ENCODE peak calls at places on chromosomes 3 and 15, in six cellular contexts. A, X, N, M, K and C are unnamed samples.
A peak's percentile ranks its signal among the peaks of the same experiment; 100 is the strongest.

GRCh38 chr3:16323737-16324136 is 58.7 kb downstream of the OXNAD1 start:
- DNase-seq in A (no peak), X (no peak), N (no peak), M (no peak), K (no peak), C (no peak)

GRCh38 chr3:148730676-148731075 is 33.0 kb downstream of the AGTR1 start:
- DNase-seq in A (no peak), X (no peak), N (no peak), M (no peak), K (no peak), C (no peak)

GRCh38 chr3:86562095-86562494 is 428.9 kb downstream of the VGLL3 start:
- DNase-seq in A (no peak), X (no peak), N (no peak), M (no peak), K (no peak), C (no peak)

GRCh38 chr3:112579232-112579631 is 17.4 kb downstream of the SLC35A5 start:
- DNase-seq in A (no peak), X (no peak), N (no peak), M (no peak), K (no peak), C (no peak)

GRCh38 chr15:36585774-36586173 is 6.3 kb downstream of the CDIN1 start:
- DNase-seq in A (no peak), X (no peak), N (no peak), M (no peak), K (no peak), C (no peak)

GRCh38 chr15:80803580-80804525 is 24.7 kb downstream of the CEMIP start:
- DNase-seq in A (no peak), X (no peak), N (no peak), M (no peak), K (no peak), C (no peak)

GRCh38 chr15:76973362-76973743 is 21.6 kb upstream of the PSTPIP1 start:
- DNase-seq in A (peak; percentile 76), X (no peak), N (no peak), M (peak; percentile 43), K (peak; percentile 59), C (no peak)

GRCh38 chr15:87031545-87032230 is 952.0 kb downstream of the AGBL1 start:
- DNase-seq in A (no peak), X (no peak), N (no peak), M (no peak), K (no peak), C (no peak)

GRCh38 chr15:100766225-100767001 is 113.2 kb upstream of the ALDH1A3 start:
- DNase-seq in A (no peak), X (peak; percentile 63), N (no peak), M (no peak), K (no peak), C (no peak)

GRCh38 chr3:11238880-11239279 is 33.3 kb upstream of the ATG7 start:
- DNase-seq in A (no peak), X (peak; percentile 77), N (no peak), M (no peak), K (no peak), C (no peak)

GRCh38 chr3:11327619-11328018 is 55.4 kb downstream of the ATG7 start:
- DNase-seq in A (no peak), X (no peak), N (no peak), M (no peak), K (no peak), C (no peak)

GRCh38 chr15:99333413-99333812 is 82.1 kb downstream of the LRRC28 start:
- DNase-seq in A (no peak), X (no peak), N (no peak), M (no peak), K (no peak), C (no peak)

GRCh38 chr3:126999383-126999782 is 16.5 kb downstream of the PLXNA1 start:
- DNase-seq in A (no peak), X (no peak), N (no peak), M (no peak), K (peak; percentile 72), C (no peak)

GRCh38 chr15:25185791-25186190 is 231.0 kb downstream of the SNRPN start:
- DNase-seq in A (no peak), X (no peak), N (no peak), M (no peak), K (no peak), C (no peak)

GRCh38 chr15:85531083-85531482 is 150.7 kb downstream of the AKAP13 start:
- DNase-seq in A (no peak), X (no peak), N (no peak), M (no peak), K (no peak), C (no peak)

GRCh38 chr3:28294667-28295413 is 53.4 kb downstream of the CMC1 start:
- DNase-seq in A (peak; percentile 9), X (no peak), N (no peak), M (no peak), K (no peak), C (no peak)

GRCh38 chr3:151328298-151329036 is 882 bp downstream of the P2RY13 start:
- DNase-seq in A (no peak), X (no peak), N (no peak), M (no peak), K (no peak), C (no peak)

GRCh38 chr3:46923559-46924350 is 46.2 kb downstream of the PTH1R start:
- DNase-seq in A (peak; percentile 67), X (no peak), N (peak; percentile 67), M (peak; percentile 17), K (no peak), C (no peak)

GRCh38 chr3:141814375-141814774 is 51.2 kb downstream of the GRK7 start:
- DNase-seq in A (no peak), X (no peak), N (no peak), M (no peak), K (no peak), C (no peak)

GRCh38 chr3:196603683-196604082 is 35.2 kb downstream of the FBXO45 start:
- DNase-seq in A (no peak), X (no peak), N (no peak), M (no peak), K (no peak), C (no peak)

GRCh38 chr3:40873934-40874699 is 325.2 kb upstream of the CTNNB1 start:
- DNase-seq in A (no peak), X (no peak), N (no peak), M (no peak), K (no peak), C (no peak)

GRCh38 chr3:131083190-131083863 is 56.6 kb downstream of the NEK11 start:
- DNase-seq in A (no peak), X (peak; percentile 2), N (no peak), M (no peak), K (peak; percentile 93), C (no peak)

GRCh38 chr3:60009931-60010478 is 960.2 kb upstream of the CFAP20DC start:
- DNase-seq in A (no peak), X (no peak), N (no peak), M (no peak), K (no peak), C (no peak)

GRCh38 chr3:146308682-146309081 is 57.8 kb upstream of the PLSCR4 start:
- DNase-seq in A (peak; percentile 99), X (peak; percentile 33), N (no peak), M (no peak), K (no peak), C (peak; percentile 100)

GRCh38 chr3:55337641-55338174 is 149.4 kb downstream of the WNT5A start:
- DNase-seq in A (no peak), X (no peak), N (no peak), M (no peak), K (no peak), C (no peak)

GRCh38 chr3:57951106-57951882 is 56.9 kb upstream of the FLNB start:
- DNase-seq in A (peak; percentile 91), X (peak; percentile 48), N (no peak), M (no peak), K (peak; percentile 19), C (no peak)

GRCh38 chr3:161171113-161171512 is 50.0 kb upstream of the NMD3 start:
- DNase-seq in A (peak; percentile 84), X (no peak), N (no peak), M (no peak), K (no peak), C (no peak)

GRCh38 chr15:72271895-72272212 is 500 bp downstream of the PARP6 start:
- DNase-seq in A (no peak), X (no peak), N (peak; percentile 65), M (no peak), K (peak; percentile 35), C (no peak)

GRCh38 chr3:149541091-149541491 is 66.6 kb downstream of the TM4SF4 start:
- DNase-seq in A (peak; percentile 64), X (no peak), N (no peak), M (no peak), K (no peak), C (no peak)

GRCh38 chr3:195612075-195612800 is 28.5 kb upstream of the APOD start:
- DNase-seq in A (no peak), X (no peak), N (no peak), M (no peak), K (no peak), C (no peak)

GRCh38 chr3:64995857-64996564 is 308.2 kb upstream of the ADAMTS9 start:
- DNase-seq in A (peak; percentile 98), X (no peak), N (no peak), M (no peak), K (no peak), C (peak; percentile 66)

GRCh38 chr3:124886168-124887051 is 755 bp downstream of the ITGB5 start:
- DNase-seq in A (peak; percentile 31), X (no peak), N (peak; percentile 82), M (peak; percentile 13), K (peak; percentile 25), C (no peak)

GRCh38 chr3:143119974-143120715 is 574 bp downstream of the CHST2 start:
- DNase-seq in A (no peak), X (no peak), N (peak; percentile 29), M (no peak), K (no peak), C (no peak)

GRCh38 chr15:33341943-33342342 is 31.2 kb downstream of the RYR3 start:
- DNase-seq in A (no peak), X (no peak), N (no peak), M (no peak), K (no peak), C (no peak)

GRCh38 chr3:154745925-154746324 is 315.9 kb upstream of the GPR149 start:
- DNase-seq in A (no peak), X (no peak), N (no peak), M (no peak), K (no peak), C (no peak)

GRCh38 chr3:40915346-40915865 is 283.9 kb upstream of the CTNNB1 start:
- DNase-seq in A (no peak), X (no peak), N (no peak), M (no peak), K (peak; percentile 24), C (no peak)

GRCh38 chr15:66931768-66932633 is 133.4 kb upstream of the SMAD3 start:
- DNase-seq in A (peak; percentile 87), X (peak; percentile 33), N (peak; percentile 86), M (no peak), K (no peak), C (peak; percentile 36)

GRCh38 chr3:65114041-65114440 is 426.2 kb upstream of the ADAMTS9 start:
- DNase-seq in A (no peak), X (no peak), N (no peak), M (no peak), K (no peak), C (no peak)